ENCODE peak calls at places on chromosomes 6 and 20, in nine cellular contexts. One of them, this sample, is unnamed.

GRCh38 chr6:88741071-88741470 is 222.3 kb downstream of the RNGTT start:
- DNase-seq in dorsolateral prefrontal cortex: no peak
- DNase-seq in heart right ventricle: no peak
- DNase-seq in transverse colon: no peak
- DNase-seq in GM12865: no peak
- DNase-seq in pancreas: no peak
- DNase-seq in AG10803: no peak
- DNase-seq in body of pancreas: no peak
- DNase-seq in endodermal cell: no peak
- DNase-seq in this sample: no peak

GRCh38 chr20:18288748-18289705 is 700 bp downstream of the ZNF133 start:
- DNase-seq in body of pancreas: no peak
- DNase-seq in dorsolateral prefrontal cortex: no peak
- DNase-seq in GM12865: peak
- DNase-seq in endodermal cell: peak
- DNase-seq in AG10803: peak
- DNase-seq in transverse colon: no peak
- DNase-seq in heart right ventricle: no peak
- DNase-seq in pancreas: no peak
- DNase-seq in this sample: peak

GRCh38 chr20:63539092-63539430 is 1.9 kb upstream of the PTK6 start:
- DNase-seq in transverse colon: no peak
- DNase-seq in GM12865: no peak
- DNase-seq in heart right ventricle: no peak
- DNase-seq in endodermal cell: no peak
- DNase-seq in AG10803: no peak
- DNase-seq in dorsolateral prefrontal cortex: no peak
- DNase-seq in pancreas: no peak
- DNase-seq in body of pancreas: no peak
- DNase-seq in this sample: no peak

GRCh38 chr6:3232017-3232838 is 4.8 kb upstream of the TUBB2B start:
- DNase-seq in dorsolateral prefrontal cortex: no peak
- DNase-seq in body of pancreas: no peak
- DNase-seq in GM12865: no peak
- DNase-seq in AG10803: no peak
- DNase-seq in heart right ventricle: no peak
- DNase-seq in pancreas: no peak
- DNase-seq in transverse colon: no peak
- DNase-seq in endodermal cell: no peak
- DNase-seq in this sample: no peak

GRCh38 chr20:11315506-11315905 is 602.2 kb upstream of the BTBD3 start:
- DNase-seq in endodermal cell: no peak
- DNase-seq in dorsolateral prefrontal cortex: no peak
- DNase-seq in GM12865: no peak
- DNase-seq in body of pancreas: no peak
- DNase-seq in AG10803: no peak
- DNase-seq in pancreas: no peak
- DNase-seq in transverse colon: no peak
- DNase-seq in heart right ventricle: no peak
- DNase-seq in this sample: no peak

GRCh38 chr6:110628330-110628729 is 151.9 kb upstream of the SLC22A16 start:
- DNase-seq in pancreas: no peak
- DNase-seq in AG10803: peak
- DNase-seq in transverse colon: no peak
- DNase-seq in heart right ventricle: no peak
- DNase-seq in endodermal cell: no peak
- DNase-seq in dorsolateral prefrontal cortex: no peak
- DNase-seq in GM12865: no peak
- DNase-seq in body of pancreas: no peak
- DNase-seq in this sample: peak

GRCh38 chr6:87391334-87391733 is 16.4 kb upstream of the CFAP206 start:
- DNase-seq in pancreas: no peak
- DNase-seq in body of pancreas: no peak
- DNase-seq in heart right ventricle: no peak
- DNase-seq in GM12865: peak
- DNase-seq in AG10803: peak
- DNase-seq in transverse colon: no peak
- DNase-seq in dorsolateral prefrontal cortex: no peak
- DNase-seq in endodermal cell: peak
- DNase-seq in this sample: peak

GRCh38 chr6:125986295-125986955 is at the start of gene TRMT11:
- DNase-seq in dorsolateral prefrontal cortex: peak
- DNase-seq in endodermal cell: peak
- DNase-seq in AG10803: peak
- DNase-seq in heart right ventricle: peak
- DNase-seq in GM12865: peak
- DNase-seq in pancreas: peak
- DNase-seq in body of pancreas: peak
- DNase-seq in transverse colon: peak
- DNase-seq in this sample: peak

GRCh38 chr6:10505529-10505928 is 15.6 kb upstream of the GCNT2 start:
- DNase-seq in GM12865: no peak
- DNase-seq in endodermal cell: peak
- DNase-seq in AG10803: no peak
- DNase-seq in heart right ventricle: no peak
- DNase-seq in transverse colon: no peak
- DNase-seq in pancreas: no peak
- DNase-seq in dorsolateral prefrontal cortex: no peak
- DNase-seq in body of pancreas: no peak
- DNase-seq in this sample: no peak

GRCh38 chr6:135006386-135006914 is 48.2 kb downstream of the HBS1L start:
- DNase-seq in body of pancreas: no peak
- DNase-seq in heart right ventricle: no peak
- DNase-seq in pancreas: no peak
- DNase-seq in transverse colon: no peak
- DNase-seq in endodermal cell: no peak
- DNase-seq in GM12865: no peak
- DNase-seq in dorsolateral prefrontal cortex: no peak
- DNase-seq in AG10803: no peak
- DNase-seq in this sample: no peak

GRCh38 chr6:80640176-80640575 is 533.7 kb downstream of the BCKDHB start:
- DNase-seq in AG10803: peak
- DNase-seq in body of pancreas: no peak
- DNase-seq in pancreas: no peak
- DNase-seq in endodermal cell: no peak
- DNase-seq in GM12865: no peak
- DNase-seq in heart right ventricle: no peak
- DNase-seq in transverse colon: no peak
- DNase-seq in dorsolateral prefrontal cortex: no peak
- DNase-seq in this sample: peak

GRCh38 chr6:68233623-68234022 is 401.5 kb upstream of the ADGRB3 start:
- DNase-seq in AG10803: no peak
- DNase-seq in body of pancreas: no peak
- DNase-seq in dorsolateral prefrontal cortex: no peak
- DNase-seq in endodermal cell: no peak
- DNase-seq in GM12865: no peak
- DNase-seq in pancreas: no peak
- DNase-seq in transverse colon: no peak
- DNase-seq in heart right ventricle: no peak
- DNase-seq in this sample: peak

GRCh38 chr6:43334466-43335095 is 26.0 kb upstream of the CRIP3 start:
- DNase-seq in body of pancreas: peak
- DNase-seq in dorsolateral prefrontal cortex: no peak
- DNase-seq in heart right ventricle: no peak
- DNase-seq in endodermal cell: peak
- DNase-seq in GM12865: peak
- DNase-seq in AG10803: peak
- DNase-seq in transverse colon: no peak
- DNase-seq in pancreas: no peak
- DNase-seq in this sample: peak

GRCh38 chr6:34836008-34836407 is 44.1 kb downstream of the BLTP3A start:
- DNase-seq in dorsolateral prefrontal cortex: no peak
- DNase-seq in endodermal cell: no peak
- DNase-seq in AG10803: no peak
- DNase-seq in heart right ventricle: no peak
- DNase-seq in GM12865: no peak
- DNase-seq in body of pancreas: peak
- DNase-seq in transverse colon: no peak
- DNase-seq in pancreas: no peak
- DNase-seq in this sample: no peak

GRCh38 chr20:47244451-47244850 is 112.0 kb downstream of the ZMYND8 start:
- DNase-seq in heart right ventricle: no peak
- DNase-seq in GM12865: no peak
- DNase-seq in pancreas: no peak
- DNase-seq in endodermal cell: no peak
- DNase-seq in transverse colon: no peak
- DNase-seq in AG10803: peak
- DNase-seq in dorsolateral prefrontal cortex: no peak
- DNase-seq in body of pancreas: no peak
- DNase-seq in this sample: no peak

GRCh38 chr20:59636791-59637370 is 32.5 kb downstream of the PHACTR3 start:
- DNase-seq in heart right ventricle: no peak
- DNase-seq in body of pancreas: no peak
- DNase-seq in GM12865: no peak
- DNase-seq in pancreas: no peak
- DNase-seq in endodermal cell: no peak
- DNase-seq in transverse colon: no peak
- DNase-seq in AG10803: no peak
- DNase-seq in dorsolateral prefrontal cortex: no peak
- DNase-seq in this sample: no peak

GRCh38 chr20:32467506-32468312 is 109.6 kb downstream of the ASXL1 start:
- DNase-seq in pancreas: peak
- DNase-seq in body of pancreas: peak
- DNase-seq in transverse colon: peak
- DNase-seq in dorsolateral prefrontal cortex: no peak
- DNase-seq in AG10803: no peak
- DNase-seq in heart right ventricle: no peak
- DNase-seq in endodermal cell: no peak
- DNase-seq in GM12865: no peak
- DNase-seq in this sample: no peak

DNA sequence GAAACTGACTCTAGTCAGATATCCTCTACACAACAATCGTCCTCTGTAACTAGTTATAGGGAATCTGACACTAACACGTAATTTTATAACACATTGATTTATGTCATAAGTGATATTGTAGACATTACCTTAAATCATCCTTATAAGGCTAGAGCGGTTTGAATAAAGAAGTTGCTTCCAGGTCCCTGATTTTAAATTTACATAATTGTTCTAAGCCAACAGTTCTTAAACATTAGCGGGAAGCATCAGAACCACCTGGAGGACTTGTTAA is 2.9 kb upstream of the FBXO9 start:
- DNase-seq in endodermal cell: no peak
- DNase-seq in AG10803: no peak
- DNase-seq in dorsolateral prefrontal cortex: no peak
- DNase-seq in transverse colon: no peak
- DNase-seq in pancreas: no peak
- DNase-seq in heart right ventricle: no peak
- DNase-seq in GM12865: no peak
- DNase-seq in body of pancreas: no peak
- DNase-seq in this sample: no peak
- H3K4me3 ChIP-seq in endodermal cell: peak
- H3K4me3 ChIP-seq in AG10803: no peak
- H3K4me3 ChIP-seq in dorsolateral prefrontal cortex: peak
- H3K4me3 ChIP-seq in transverse colon: peak
- H3K4me3 ChIP-seq in pancreas: no peak
- H3K4me3 ChIP-seq in heart right ventricle: peak
- H3K4me3 ChIP-seq in GM12865: peak
- H3K4me3 ChIP-seq in body of pancreas: no peak
- H3K4me3 ChIP-seq in this sample: no peak

GRCh38 chr6:117346142-117346930 is 79.4 kb downstream of the ROS1 start:
- DNase-seq in AG10803: peak
- DNase-seq in pancreas: no peak
- DNase-seq in dorsolateral prefrontal cortex: no peak
- DNase-seq in heart right ventricle: no peak
- DNase-seq in body of pancreas: no peak
- DNase-seq in transverse colon: no peak
- DNase-seq in GM12865: no peak
- DNase-seq in endodermal cell: no peak
- DNase-seq in this sample: peak
- TF ChIP-seq CTCF in AG10803: peak
- TF ChIP-seq CTCF in pancreas: peak
- TF ChIP-seq CTCF in dorsolateral prefrontal cortex: peak
- TF ChIP-seq CTCF in heart right ventricle: peak
- TF ChIP-seq CTCF in body of pancreas: peak
- TF ChIP-seq CTCF in transverse colon: peak
- TF ChIP-seq CTCF in GM12865: peak
- TF ChIP-seq CTCF in endodermal cell: peak
- TF ChIP-seq CTCF in this sample: no peak

DNA sequence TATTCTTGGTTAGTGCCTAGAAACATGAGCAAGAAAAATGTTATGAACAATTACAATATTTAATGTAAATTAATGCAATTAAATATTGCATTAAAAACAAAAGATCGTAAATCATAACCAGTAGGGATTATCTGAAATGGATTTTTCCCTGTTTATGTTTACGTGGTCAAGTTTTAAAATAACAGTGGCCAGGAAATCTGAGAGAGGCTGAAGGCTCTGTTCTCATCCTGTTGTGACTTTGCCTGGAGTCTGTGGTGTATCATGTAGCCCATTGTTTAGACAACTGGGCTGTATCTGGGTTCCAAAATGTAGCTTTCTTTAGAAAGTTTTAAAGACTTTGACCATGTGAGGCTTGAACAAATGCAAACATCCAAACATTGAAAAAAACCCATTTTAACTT is 2.4 kb downstream of the MYO6 start:
- DNase-seq in pancreas: no peak
- DNase-seq in endodermal cell: no peak
- DNase-seq in body of pancreas: no peak
- DNase-seq in dorsolateral prefrontal cortex: no peak
- DNase-seq in AG10803: peak
- DNase-seq in GM12865: no peak
- DNase-seq in heart right ventricle: no peak
- DNase-seq in transverse colon: no peak
- DNase-seq in this sample: peak
- H3K4me3 ChIP-seq in pancreas: no peak
- H3K4me3 ChIP-seq in endodermal cell: no peak
- H3K4me3 ChIP-seq in body of pancreas: no peak
- H3K4me3 ChIP-seq in dorsolateral prefrontal cortex: peak
- H3K4me3 ChIP-seq in AG10803: no peak
- H3K4me3 ChIP-seq in GM12865: no peak
- H3K4me3 ChIP-seq in heart right ventricle: no peak
- H3K4me3 ChIP-seq in transverse colon: no peak
- H3K4me3 ChIP-seq in this sample: no peak

DNA sequence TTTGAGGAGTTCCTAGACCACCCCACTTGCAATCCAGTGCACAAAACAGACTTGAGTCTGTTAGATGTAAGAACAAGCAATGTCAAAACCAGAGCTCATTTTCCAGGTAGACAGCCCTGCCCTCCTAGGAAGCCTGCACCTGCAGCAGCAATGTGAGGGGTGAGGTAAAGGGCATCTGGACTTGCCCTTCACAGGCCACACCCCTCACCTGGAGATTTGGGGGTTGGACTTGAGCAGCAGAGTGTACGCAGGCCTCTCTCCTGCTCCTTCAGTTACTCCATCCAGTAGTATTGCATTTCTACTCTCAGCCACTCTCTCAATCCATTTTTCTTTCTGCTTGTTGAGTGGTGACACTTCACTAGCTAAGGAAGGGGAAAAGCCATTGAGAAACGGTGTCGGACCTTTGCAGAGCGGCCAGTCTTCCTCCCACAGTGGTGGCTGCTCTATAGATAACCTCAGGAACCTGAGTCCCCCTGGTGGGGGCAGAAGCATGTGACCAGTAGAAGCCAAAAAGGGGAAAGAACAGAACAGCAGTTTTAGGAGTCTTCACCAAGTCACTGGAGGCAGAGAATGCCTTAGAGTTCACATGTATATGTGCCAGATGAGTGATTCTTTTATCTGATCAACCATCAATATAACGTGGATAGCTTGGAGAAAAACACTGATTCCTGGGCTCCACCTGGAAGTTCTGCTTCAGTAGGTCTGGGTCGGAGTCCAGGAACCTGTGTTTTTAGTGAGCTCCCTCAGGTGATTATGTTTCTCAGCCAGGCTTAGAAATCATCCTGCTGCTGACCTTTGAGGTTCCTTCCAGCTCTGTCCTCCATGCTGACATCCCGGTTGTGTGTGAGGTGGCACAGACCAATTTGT is 28.0 kb downstream of the ARFGEF2 start:
- DNase-seq in AG10803: no peak
- DNase-seq in transverse colon: peak
- DNase-seq in dorsolateral prefrontal cortex: no peak
- DNase-seq in GM12865: no peak
- DNase-seq in endodermal cell: peak
- DNase-seq in pancreas: no peak
- DNase-seq in heart right ventricle: no peak
- DNase-seq in body of pancreas: no peak
- DNase-seq in this sample: no peak
- TF ChIP-seq CTCF in AG10803: no peak
- TF ChIP-seq CTCF in transverse colon: no peak
- TF ChIP-seq CTCF in dorsolateral prefrontal cortex: no peak
- TF ChIP-seq CTCF in GM12865: no peak
- TF ChIP-seq CTCF in endodermal cell: peak
- TF ChIP-seq CTCF in pancreas: no peak
- TF ChIP-seq CTCF in heart right ventricle: no peak
- TF ChIP-seq CTCF in body of pancreas: no peak
- TF ChIP-seq CTCF in this sample: peak